ENCODE peak calls at places on chromosomes 12 and 14, in six cellular contexts. One of them, this sample, is unnamed.
A peak's percentile ranks its signal among the peaks of the same experiment; 100 is the strongest.

GRCh38 chr12:80195143-80195726 is 95.9 kb downstream of the OTOGL start:
- DNase-seq in fibroblast of pulmonary artery: peak; percentile 80
- DNase-seq in A549: peak; percentile 69
- DNase-seq in lower leg skin: no peak
- DNase-seq in hepatocyte: peak; percentile 76
- DNase-seq in colonic mucosa: no peak
- DNase-seq in this sample: peak; percentile 83

GRCh38 chr12:118193477-118193876 is 57.6 kb downstream of the PEBP1 start:
- DNase-seq in A549: no peak
- DNase-seq in fibroblast of pulmonary artery: no peak
- DNase-seq in hepatocyte: no peak
- DNase-seq in lower leg skin: no peak
- DNase-seq in colonic mucosa: no peak
- DNase-seq in this sample: no peak

GRCh38 chr14:49992901-49993335 is 100.0 kb downstream of the ARF6 start:
- DNase-seq in fibroblast of pulmonary artery: peak; percentile 58
- DNase-seq in A549: peak; percentile 88
- DNase-seq in hepatocyte: no peak
- DNase-seq in lower leg skin: no peak
- DNase-seq in colonic mucosa: no peak
- DNase-seq in this sample: peak; percentile 95

GRCh38 chr14:77965919-77966435 is 166.1 kb downstream of the ADCK1 start:
- DNase-seq in lower leg skin: no peak
- DNase-seq in A549: peak; percentile 42
- DNase-seq in hepatocyte: peak; percentile 55
- DNase-seq in colonic mucosa: no peak
- DNase-seq in fibroblast of pulmonary artery: peak; percentile 43
- DNase-seq in this sample: no peak

GRCh38 chr14:95901014-95901413 is 24.4 kb downstream of the TUNAR start:
- DNase-seq in hepatocyte: no peak
- DNase-seq in colonic mucosa: no peak
- DNase-seq in A549: no peak
- DNase-seq in lower leg skin: no peak
- DNase-seq in fibroblast of pulmonary artery: no peak
- DNase-seq in this sample: peak; percentile 5

GRCh38 chr14:96001866-96002510 is 37.2 kb upstream of the C14orf132 start:
- DNase-seq in A549: no peak
- DNase-seq in lower leg skin: no peak
- DNase-seq in fibroblast of pulmonary artery: no peak
- DNase-seq in colonic mucosa: no peak
- DNase-seq in hepatocyte: no peak
- DNase-seq in this sample: peak; percentile 33

GRCh38 chr12:132182711-132183365 is 38.6 kb downstream of the NOC4L start:
- DNase-seq in hepatocyte: no peak
- DNase-seq in colonic mucosa: no peak
- DNase-seq in fibroblast of pulmonary artery: no peak
- DNase-seq in lower leg skin: no peak
- DNase-seq in A549: no peak
- DNase-seq in this sample: no peak

GRCh38 chr14:76464856-76465255 is 88.9 kb downstream of the ESRRB start:
- DNase-seq in lower leg skin: no peak
- DNase-seq in A549: no peak
- DNase-seq in colonic mucosa: no peak
- DNase-seq in fibroblast of pulmonary artery: no peak
- DNase-seq in hepatocyte: no peak
- DNase-seq in this sample: no peak

GRCh38 chr14:104688755-104689619 is at the start of gene INF2:
- DNase-seq in lower leg skin: no peak
- DNase-seq in fibroblast of pulmonary artery: peak; percentile 45
- DNase-seq in A549: peak; percentile 87
- DNase-seq in hepatocyte: peak; percentile 88
- DNase-seq in colonic mucosa: peak; percentile 78
- DNase-seq in this sample: peak; percentile 82

GRCh38 chr12:52690351-52691075 is 10.3 kb upstream of the KRT1 start:
- DNase-seq in fibroblast of pulmonary artery: no peak
- DNase-seq in hepatocyte: no peak
- DNase-seq in colonic mucosa: no peak
- DNase-seq in lower leg skin: no peak
- DNase-seq in A549: no peak
- DNase-seq in this sample: no peak
- H3K4me3 ChIP-seq in fibroblast of pulmonary artery: no peak overlapping the region
- H3K4me3 ChIP-seq in hepatocyte: no peak overlapping the region
- H3K4me3 ChIP-seq in colonic mucosa: peak overlapping the region; percentile 19
- H3K4me3 ChIP-seq in lower leg skin: no peak overlapping the region
- H3K4me3 ChIP-seq in A549: no peak overlapping the region
- H3K4me3 ChIP-seq in this sample: no peak overlapping the region

DNA sequence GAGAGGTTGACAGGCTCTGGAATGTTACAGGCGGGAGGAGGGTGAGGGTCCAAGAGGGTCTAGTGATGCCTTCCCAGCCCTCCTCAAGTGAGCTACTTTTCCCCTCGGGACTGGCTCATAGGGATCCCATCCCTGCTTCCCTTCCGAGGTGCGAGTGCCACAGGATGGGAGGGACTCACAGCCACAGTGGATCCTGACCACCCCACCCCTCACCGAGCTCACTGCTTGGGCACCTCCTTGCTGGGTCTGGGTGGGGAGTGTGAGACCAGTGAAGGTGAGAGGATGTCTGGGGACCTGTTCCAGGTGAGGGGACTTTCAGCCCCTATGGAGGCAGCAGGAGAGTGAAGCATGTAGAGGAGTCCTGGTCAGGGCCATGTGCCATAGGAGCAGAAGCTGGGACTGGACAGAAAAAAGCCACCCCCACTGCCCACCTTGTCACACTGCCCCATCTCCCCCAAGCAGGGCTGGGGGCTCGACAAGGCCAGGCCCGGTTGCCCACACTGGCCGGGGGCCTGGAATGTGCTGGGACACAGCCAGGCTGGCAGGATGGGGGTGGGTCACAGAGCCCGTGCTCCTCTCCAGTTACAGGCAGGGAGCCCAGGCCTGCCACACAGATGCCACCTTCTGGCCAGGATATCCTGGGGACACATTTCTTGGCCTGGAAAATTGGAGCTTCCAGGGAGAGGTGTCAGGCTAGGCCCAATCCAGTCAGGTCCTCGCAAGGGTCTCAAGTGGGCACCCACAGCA is 1.7 kb upstream of the TNS2 start:
- DNase-seq in hepatocyte: peak; percentile 55
- DNase-seq in fibroblast of pulmonary artery: no peak
- DNase-seq in colonic mucosa: peak; percentile 74
- DNase-seq in lower leg skin: no peak
- DNase-seq in A549: peak; percentile 84
- DNase-seq in this sample: peak; percentile 55
- TF ChIP-seq CTCF in hepatocyte: peak; percentile 18
- TF ChIP-seq CTCF in fibroblast of pulmonary artery: peak; percentile 0
- TF ChIP-seq CTCF in colonic mucosa: no peak
- TF ChIP-seq CTCF in lower leg skin: no peak
- TF ChIP-seq CTCF in A549: peak; percentile 57
- TF ChIP-seq CTCF in this sample: no peak

GRCh38 chr14:34012978-34013713 is 62.3 kb upstream of the EGLN3 start:
- DNase-seq in hepatocyte: no peak
- DNase-seq in colonic mucosa: no peak
- DNase-seq in A549: no peak
- DNase-seq in lower leg skin: no peak
- DNase-seq in fibroblast of pulmonary artery: no peak
- DNase-seq in this sample: no peak
- H3K4me3 ChIP-seq in hepatocyte: no peak overlapping the region
- H3K4me3 ChIP-seq in colonic mucosa: no peak overlapping the region
- H3K4me3 ChIP-seq in A549: no peak overlapping the region
- H3K4me3 ChIP-seq in lower leg skin: no peak overlapping the region
- H3K4me3 ChIP-seq in fibroblast of pulmonary artery: no peak overlapping the region
- H3K4me3 ChIP-seq in this sample: no peak overlapping the region

GRCh38 chr14:19949218-19949617 is 18.5 kb downstream of the OR4K1 start:
- DNase-seq in fibroblast of pulmonary artery: no peak
- DNase-seq in A549: no peak
- DNase-seq in colonic mucosa: no peak
- DNase-seq in lower leg skin: no peak
- DNase-seq in hepatocyte: no peak
- DNase-seq in this sample: no peak
- TF ChIP-seq CTCF in fibroblast of pulmonary artery: no peak
- TF ChIP-seq CTCF in A549: no peak
- TF ChIP-seq CTCF in colonic mucosa: no peak
- TF ChIP-seq CTCF in lower leg skin: no peak
- TF ChIP-seq CTCF in hepatocyte: no peak
- TF ChIP-seq CTCF in this sample: no peak

DNA sequence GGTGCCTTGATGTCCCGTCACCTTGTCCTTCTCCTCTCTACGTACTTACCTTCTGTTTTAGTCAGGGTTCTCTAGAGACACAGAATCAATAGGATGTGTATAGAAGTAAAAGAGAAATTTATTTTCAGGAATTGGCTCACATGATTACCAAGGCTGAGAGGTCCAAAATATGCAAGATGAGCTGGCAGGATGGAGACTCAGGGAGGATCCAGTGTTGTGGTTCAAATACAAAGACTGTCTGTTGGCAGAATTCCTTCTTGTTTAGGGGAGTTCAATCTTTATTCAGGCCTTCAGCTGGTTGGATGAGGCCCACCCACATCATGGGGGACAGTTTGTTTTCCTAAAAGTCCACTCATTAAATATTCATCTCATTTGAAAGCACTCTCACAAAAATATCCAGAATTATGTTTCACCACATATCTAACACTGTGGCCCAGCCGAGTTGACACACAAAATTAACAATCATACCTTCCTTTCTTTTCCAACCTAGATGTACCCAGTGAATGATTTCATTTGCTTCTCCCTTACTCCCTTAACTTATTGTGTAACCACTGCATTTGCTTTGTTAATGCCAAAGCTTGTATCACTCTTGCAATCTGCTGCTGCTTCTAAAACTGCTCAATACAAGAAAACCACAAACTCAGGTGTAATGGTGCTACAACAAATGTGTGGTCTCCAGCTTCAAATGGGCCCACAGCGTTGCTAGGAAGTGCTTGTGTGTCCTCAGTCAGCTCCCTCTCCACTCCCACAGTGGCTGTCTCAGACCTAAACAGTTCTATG is 195.4 kb upstream of the ARHGAP5 start:
- DNase-seq in colonic mucosa: no peak
- DNase-seq in A549: no peak
- DNase-seq in lower leg skin: no peak
- DNase-seq in hepatocyte: no peak
- DNase-seq in fibroblast of pulmonary artery: peak; percentile 27
- DNase-seq in this sample: peak; percentile 31
- H3K4me3 ChIP-seq in colonic mucosa: no peak overlapping the region
- H3K4me3 ChIP-seq in A549: no peak overlapping the region
- H3K4me3 ChIP-seq in lower leg skin: no peak overlapping the region
- H3K4me3 ChIP-seq in hepatocyte: no peak overlapping the region
- H3K4me3 ChIP-seq in fibroblast of pulmonary artery: no peak overlapping the region
- H3K4me3 ChIP-seq in this sample: no peak overlapping the region